ENCODE peak calls at places on chromosomes 2 and 18, in eight cellular contexts. G, B, Z, O, Y, S, E and I are unnamed samples.

GRCh38 chr2:19786408-19787058 is 115.2 kb downstream of the TTC32 start:
- DNase-seq in G (no peak), B (peak; percentile 55), Z (no peak), O (no peak), Y (peak; percentile 66), S (no peak), E (no peak), I (no peak)

GRCh38 chr2:79437416-79438281 is 75.2 kb upstream of the CTNNA2 start:
- DNase-seq in G (no peak), B (peak; percentile 23), Z (no peak), O (no peak), Y (no peak), S (no peak), E (peak; percentile 41), I (no peak)

GRCh38 chr2:146240376-146240775 is 1604.5 kb upstream of the ACVR2A start:
- DNase-seq in G (no peak), B (no peak), Z (no peak), O (no peak), Y (no peak), S (no peak), E (no peak), I (no peak)

GRCh38 chr18:54247488-54248175 is 21.7 kb upstream of the POLI start:
- DNase-seq in G (no peak), B (no peak), Z (no peak), O (no peak), Y (no peak), S (no peak), E (peak; percentile 62), I (no peak)

GRCh38 chr2:106724301-106724794 is 161.6 kb downstream of the ST6GAL2 start:
- DNase-seq in G (no peak), B (no peak), Z (no peak), O (no peak), Y (no peak), S (no peak), E (no peak), I (no peak)

GRCh38 chr2:64054166-64054915 is 35.1 kb upstream of the VPS54 start:
- DNase-seq in G (no peak), B (no peak), Z (no peak), O (no peak), Y (no peak), S (no peak), E (no peak), I (no peak)

GRCh38 chr18:22391571-22392359 is 25.9 kb downstream of the CTAGE1 start:
- DNase-seq in G (no peak), B (peak; percentile 15), Z (no peak), O (no peak), Y (peak; percentile 55), S (peak; percentile 23), E (no peak), I (no peak)

GRCh38 chr2:2834530-2835254 is 503.6 kb upstream of the MYT1L start:
- DNase-seq in G (no peak), B (no peak), Z (no peak), O (no peak), Y (no peak), S (no peak), E (no peak), I (no peak)

GRCh38 chr2:188319845-188320244 is 28.2 kb downstream of the GULP1 start:
- DNase-seq in G (no peak), B (no peak), Z (no peak), O (no peak), Y (no peak), S (no peak), E (peak; percentile 9), I (no peak)

GRCh38 chr2:134288814-134289213 is 34.9 kb downstream of the MGAT5 start:
- DNase-seq in G (no peak), B (no peak), Z (no peak), O (no peak), Y (no peak), S (no peak), E (no peak), I (no peak)

GRCh38 chr2:220240640-220241039 is 613.2 kb downstream of the SLC4A3 start:
- DNase-seq in G (no peak), B (no peak), Z (no peak), O (no peak), Y (no peak), S (no peak), E (no peak), I (no peak)

GRCh38 chr2:227228061-227228667 is 63.7 kb downstream of the COL4A3 start:
- DNase-seq in G (no peak), B (no peak), Z (no peak), O (no peak), Y (no peak), S (no peak), E (no peak), I (no peak)

GRCh38 chr2:46669016-46669415 is 189.7 kb downstream of the TMEM247 start:
- DNase-seq in G (no peak), B (no peak), Z (no peak), O (no peak), Y (no peak), S (no peak), E (no peak), I (no peak)

GRCh38 chr2:117128471-117128870 is 686.0 kb upstream of the DDX18 start:
- DNase-seq in G (no peak), B (no peak), Z (no peak), O (no peak), Y (no peak), S (no peak), E (no peak), I (no peak)

GRCh38 chr2:222248818-222249217 is 50.0 kb downstream of the PAX3 start:
- DNase-seq in G (no peak), B (no peak), Z (no peak), O (no peak), Y (no peak), S (no peak), E (no peak), I (no peak)

GRCh38 chr2:237405006-237405559 is 8.9 kb downstream of the COL6A3 start:
- DNase-seq in G (no peak), B (no peak), Z (no peak), O (no peak), Y (no peak), S (no peak), E (no peak), I (no peak)

GRCh38 chr2:24253303-24253919 is 78.6 kb downstream of the FAM228A start:
- DNase-seq in G (no peak), B (no peak), Z (no peak), O (no peak), Y (no peak), S (no peak), E (no peak), I (no peak)

GRCh38 chr2:230230087-230230486 is 4.6 kb downstream of the SP140 start:
- DNase-seq in G (no peak), B (no peak), Z (no peak), O (no peak), Y (no peak), S (no peak), E (no peak), I (no peak)

GRCh38 chr2:75833386-75833785 is 122.7 kb upstream of the GCFC2 start:
- DNase-seq in G (no peak), B (no peak), Z (no peak), O (no peak), Y (no peak), S (no peak), E (no peak), I (no peak)

GRCh38 chr18:25921677-25922421 is 168.6 kb downstream of the SS18 start:
- DNase-seq in G (no peak), B (peak; percentile 11), Z (no peak), O (peak; percentile 7), Y (peak; percentile 24), S (peak; percentile 12), E (peak; percentile 39), I (peak; percentile 36)

GRCh38 chr2:11921030-11921583 is 174.7 kb downstream of the LPIN1 start:
- DNase-seq in G (no peak), B (no peak), Z (no peak), O (no peak), Y (no peak), S (no peak), E (no peak), I (no peak)